ENCODE peak calls at places on chromosomes 11 and 22, in nine cellular contexts. V is nephron progenitor cell, J is heart left ventricle, C is GM10248, N is BE2C, F is AG04450, T is AG10803, D is left lung, H is HCT116. E is an unnamed sample.

GRCh38 chr11:22177186-22177585 is 15.7 kb upstream of the ANO5 start:
- DNase-seq in D (no peak), C (no peak), H (no peak), V (no peak), F (no peak), T (no peak), N (no peak), J (no peak), E (no peak)

GRCh38 chr11:123351375-123351774 is 78.7 kb upstream of the GRAMD1B start:
- DNase-seq in N (peak), V (peak), F (no peak), J (peak), C (no peak), H (no peak), D (no peak), T (no peak), E (no peak)

GRCh38 chr11:47948137-47948536 is 32.2 kb upstream of the PTPRJ start:
- DNase-seq in N (no peak), J (no peak), H (no peak), F (no peak), C (no peak), T (no peak), D (no peak), V (no peak), E (no peak)

GRCh38 chr11:115170133-115170815 is 333.9 kb downstream of the CADM1 start:
- DNase-seq in F (no peak), V (peak), H (no peak), C (peak), N (peak), J (no peak), D (no peak), T (peak), E (no peak)

GRCh38 chr11:101470414-101470813 is 113.4 kb downstream of the TRPC6 start:
- DNase-seq in T (peak), C (no peak), D (no peak), V (no peak), F (no peak), J (no peak), N (no peak), H (no peak), E (no peak)

GRCh38 chr11:69848196-69848595 is 29.0 kb upstream of the FGF3 start:
- DNase-seq in V (no peak), F (no peak), H (no peak), T (no peak), N (no peak), D (no peak), C (no peak), J (no peak), E (no peak)

GRCh38 chr22:49704345-49705215 is 123.1 kb downstream of the BRD1 start:
- DNase-seq in N (no peak), D (peak), V (no peak), F (no peak), T (no peak), H (no peak), J (no peak), C (no peak), E (no peak)

GRCh38 chr11:68878022-68878421 is 25.6 kb downstream of the MRPL21 start:
- DNase-seq in F (no peak), T (no peak), H (no peak), D (no peak), C (no peak), J (no peak), V (no peak), N (no peak), E (no peak)

GRCh38 chr22:44019416-44019815 is 4.7 kb upstream of the PARVB start:
- DNase-seq in T (no peak), C (no peak), F (no peak), J (no peak), D (no peak), H (no peak), N (no peak), V (no peak), E (no peak)

GRCh38 chr11:94128171-94128745 is 383 bp upstream of the PANX1 start:
- DNase-seq in N (peak), F (no peak), V (peak), T (no peak), C (peak), J (peak), D (no peak), H (no peak), E (no peak)

GRCh38 chr11:61905801-61906521 is 11.4 kb downstream of the RAB3IL1 start:
- DNase-seq in F (no peak), J (no peak), C (no peak), H (no peak), T (no peak), N (no peak), V (no peak), D (no peak), E (no peak)

GRCh38 chr11:43074810-43075209 is 237.0 kb upstream of the API5 start:
- DNase-seq in V (no peak), D (no peak), H (no peak), T (no peak), F (no peak), J (no peak), C (no peak), N (no peak), E (no peak)
- TF ChIP-seq CTCF in V (no peak), D (no peak), H (no peak), T (no peak), F (no peak), J (no peak), C (no peak), N (no peak), E (no peak)

DNA sequence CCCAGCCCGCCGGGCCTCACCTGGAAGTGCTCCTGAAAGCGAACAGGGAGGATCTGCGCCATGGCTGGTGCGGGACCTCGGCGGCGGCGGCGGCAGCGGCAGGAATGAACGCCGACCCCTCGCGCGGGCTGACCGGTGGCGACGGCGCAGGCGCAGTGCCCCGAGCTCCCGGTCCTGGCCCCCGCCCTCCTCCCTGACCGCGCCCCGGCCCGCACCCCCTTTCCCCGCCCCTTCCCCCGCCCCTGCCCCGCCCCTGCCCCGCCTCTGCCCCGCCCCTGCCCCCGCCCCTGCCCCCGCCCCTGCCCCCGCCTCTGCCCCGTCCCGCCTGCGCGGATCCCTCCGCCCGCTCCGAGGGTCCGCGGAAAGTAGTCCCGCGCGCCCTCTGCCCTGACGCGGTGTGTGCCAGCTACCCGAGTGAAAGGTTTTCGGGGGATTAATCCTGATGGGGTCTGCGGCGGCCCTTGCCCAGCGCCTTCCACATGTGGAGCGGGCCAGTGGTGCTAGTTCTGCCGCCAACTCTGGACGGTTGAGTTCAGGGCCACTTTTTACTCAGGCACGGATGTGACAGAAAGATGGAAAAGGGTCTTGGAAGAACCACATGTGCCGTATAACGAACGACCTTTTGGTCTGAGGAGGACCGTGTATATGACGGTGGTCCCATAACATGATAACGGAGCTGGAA is at the start of gene CLTCL1:
- DNase-seq in V (peak), T (peak), N (peak), C (peak), F (peak), H (peak), D (peak), J (peak), E (no peak)
- TF ChIP-seq CTCF in V (no peak), T (no peak), N (no peak), C (no peak), F (no peak), H (no peak), D (no peak), J (no peak), E (no peak)

GRCh38 chr22:24270556-24271405 is at the start of gene SPECC1L:
- DNase-seq in V (peak), T (peak), J (peak), D (peak), C (peak), N (peak), F (peak), H (peak), E (peak)
- TF ChIP-seq CTCF in V (no peak), T (no peak), J (peak), D (peak), C (no peak), N (no peak), F (no peak), H (no peak), E (peak)

GRCh38 chr11:108693852-108694251 is 29.0 kb downstream of the DDX10 start:
- DNase-seq in V (no peak), C (no peak), F (no peak), H (no peak), T (peak), N (no peak), J (no peak), D (no peak), E (no peak)

GRCh38 chr11:108703916-108704315 is 39.0 kb downstream of the DDX10 start:
- DNase-seq in N (no peak), C (no peak), F (no peak), H (no peak), D (no peak), V (no peak), T (no peak), J (no peak), E (no peak)

GRCh38 chr11:108698844-108699642 is 34.2 kb downstream of the DDX10 start:
- DNase-seq in F (no peak), J (no peak), H (no peak), T (peak), D (no peak), V (no peak), C (peak), N (no peak), E (no peak)

DNA sequence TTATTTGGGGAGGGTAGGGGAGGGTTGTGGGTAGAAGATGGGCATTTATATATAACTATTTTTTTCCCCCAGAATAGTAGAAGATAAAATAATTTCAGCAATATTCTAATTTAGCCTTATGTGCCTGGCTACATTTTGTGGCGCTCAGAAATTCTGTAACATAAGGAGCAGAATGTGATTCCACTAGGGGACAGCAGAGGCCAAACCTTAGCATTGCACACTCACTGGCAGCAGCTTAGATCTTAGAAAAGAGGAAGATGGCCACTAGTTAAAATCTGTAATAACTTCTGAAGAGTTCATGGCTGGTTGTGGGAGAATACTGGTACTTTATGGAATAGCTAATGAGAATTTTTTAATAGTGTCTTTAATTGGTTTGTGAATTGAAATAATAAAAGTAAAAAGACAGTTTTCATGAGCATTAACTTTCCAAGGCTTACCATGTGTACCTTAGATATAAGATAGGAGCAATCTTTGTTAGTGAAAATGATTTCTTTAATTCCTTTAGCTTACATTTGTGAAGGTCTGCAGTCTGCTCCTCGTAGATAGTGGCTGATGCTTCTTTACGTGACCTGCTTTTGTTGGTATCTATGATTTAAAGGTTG is 33.1 kb downstream of the DDX10 start:
- DNase-seq in T (peak), H (peak), F (peak), C (peak), D (peak), V (peak), J (peak), N (peak), E (no peak)
- TF ChIP-seq CTCF in T (peak), H (peak), F (peak), C (peak), D (peak), V (peak), J (peak), N (peak), E (peak)

GRCh38 chr11:118117790-118118601 is 31.2 kb upstream of the SMIM35 start:
- DNase-seq in D (no peak), V (no peak), F (no peak), T (no peak), N (no peak), J (no peak), C (no peak), H (no peak), E (no peak)

GRCh38 chr11:118115048-118115447 is 28.3 kb upstream of the SMIM35 start:
- DNase-seq in F (no peak), J (no peak), D (no peak), H (no peak), T (no peak), N (no peak), V (no peak), C (no peak), E (no peak)

GRCh38 chr11:118126082-118126838 is 26.4 kb downstream of the SCN4B start:
- DNase-seq in T (no peak), N (no peak), F (no peak), V (no peak), C (no peak), H (peak), D (no peak), J (no peak), E (no peak)

DNA sequence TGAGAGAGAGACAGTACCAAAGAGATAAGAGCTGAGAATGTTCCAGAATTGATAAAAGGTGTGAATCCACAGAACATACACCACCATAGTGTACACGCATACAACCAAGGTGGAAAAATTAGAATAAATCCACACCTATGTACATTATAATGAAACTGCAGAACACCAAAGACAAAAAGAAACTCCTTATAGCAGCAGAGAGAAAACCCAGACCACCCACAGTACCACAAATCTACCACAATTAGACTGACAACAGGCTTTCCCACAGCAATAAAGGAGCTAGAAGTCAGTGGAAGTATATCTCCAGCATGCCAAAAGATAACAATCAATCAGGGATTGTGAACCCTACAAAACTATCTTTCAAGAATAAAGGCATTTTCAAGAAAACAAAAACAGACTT is 31.8 kb downstream of the SCN4B start:
- DNase-seq in T (no peak), F (no peak), C (no peak), J (no peak), D (no peak), V (no peak), H (no peak), N (no peak), E (no peak)
- TF ChIP-seq CTCF in T (no peak), F (no peak), C (no peak), J (no peak), D (no peak), V (no peak), H (no peak), N (no peak), E (no peak)

E was measured in BJ.